ENCODE peak calls at places on chromosomes 13 and 19, in five cellular contexts. A is tibial artery, F is mesothelial cell of epicardium, I is cardiac fibroblast, C is body of pancreas. B is an unnamed sample.

GRCh38 chr19:7187605-7188339 is 106.4 kb downstream of the INSR start:
- DNase-seq in A (no peak), F (no peak), I (no peak), C (no peak), B (no peak)

GRCh38 chr13:99501952-99502310 is 659 bp downstream of the TM9SF2 start:
- DNase-seq in A (no peak), F (no peak), I (peak), C (peak), B (no peak)

GRCh38 chr13:38900188-38900587 is 90.4 kb downstream of the STOML3 start:
- DNase-seq in A (no peak), F (no peak), I (no peak), C (no peak), B (no peak)

GRCh38 chr19:34328982-34329381 is 36.0 kb upstream of the GPI start:
- DNase-seq in A (no peak), F (no peak), I (no peak), C (no peak), B (no peak)

GRCh38 chr13:30629527-30629926 is 11.8 kb downstream of the USPL1 start:
- DNase-seq in A (no peak), F (no peak), I (no peak), C (no peak), B (no peak)

GRCh38 chr19:33373701-33374405 is at the start of gene CEBPG:
- DNase-seq in A (no peak), F (no peak), I (peak), C (peak), B (no peak)

GRCh38 chr19:12841094-12841493 is 2.8 kb downstream of the MAST1 start:
- DNase-seq in A (no peak), F (peak), I (peak), C (peak), B (no peak)

GRCh38 chr13:109509154-109509905 is 277.1 kb downstream of the IRS2 start:
- DNase-seq in A (no peak), F (no peak), I (peak), C (no peak), B (no peak)

GRCh38 chr13:42211704-42212103 is 60.2 kb upstream of the AKAP11 start:
- DNase-seq in A (no peak), F (no peak), I (no peak), C (no peak), B (no peak)

GRCh38 chr19:42095814-42096230 is 19.9 kb downstream of the ZNF574 start:
- DNase-seq in A (no peak), F (no peak), I (no peak), C (no peak), B (no peak)

GRCh38 chr19:16619456-16619855 is 8.5 kb downstream of the MED26 start:
- DNase-seq in A (no peak), F (no peak), I (no peak), C (no peak), B (no peak)

GRCh38 chr13:77310579-77311279 is 16.2 kb downstream of the MYCBP2 start:
- DNase-seq in A (no peak), F (no peak), I (peak), C (no peak), B (no peak)

GRCh38 chr13:109790951-109791605 is 4.7 kb upstream of the IRS2 start:
- DNase-seq in A (no peak), F (no peak), I (peak), C (peak), B (no peak)

GRCh38 chr19:6564393-6564792 is 26.6 kb downstream of the CD70 start:
- DNase-seq in A (no peak), F (no peak), I (peak), C (no peak), B (no peak)

GRCh38 chr13:108176685-108177274 is 38.6 kb downstream of the LIG4 start:
- DNase-seq in A (no peak), F (no peak), I (peak), C (peak), B (peak)

GRCh38 chr13:101474419-101474957 is 22.0 kb downstream of the ITGBL1 start:
- DNase-seq in A (peak), F (no peak), I (peak), C (peak), B (no peak)

GRCh38 chr13:36673838-36674326 is at the start of gene SERTM1:
- DNase-seq in A (no peak), F (peak), I (peak), C (no peak), B (no peak)

GRCh38 chr19:7670150-7670784 is 1.4 kb downstream of the RETN start:
- DNase-seq in A (no peak), F (no peak), I (no peak), C (no peak), B (no peak)

GRCh38 chr13:84303035-84303434 is 420.8 kb upstream of the SLITRK1 start:
- DNase-seq in A (no peak), F (no peak), I (no peak), C (no peak), B (no peak)

GRCh38 chr19:55549500-55550320 is 4.4 kb upstream of the SBK3 start:
- DNase-seq in A (no peak), F (no peak), I (peak), C (no peak), B (no peak)

GRCh38 chr19:2047449-2048103 is 3.5 kb downstream of the MKNK2 start:
- DNase-seq in A (peak), F (no peak), I (peak), C (peak), B (no peak)

GRCh38 chr13:110339975-110340550 is 33.0 kb downstream of the COL4A2 start:
- DNase-seq in A (no peak), F (no peak), I (no peak), C (no peak), B (no peak)

GRCh38 chr19:5889288-5889971 is 14.2 kb downstream of the NDUFA11 start:
- DNase-seq in A (no peak), F (no peak), I (no peak), C (no peak), B (no peak)

GRCh38 chr13:22278336-22278929 is 607.6 kb downstream of the FGF9 start:
- DNase-seq in A (peak), F (no peak), I (peak), C (peak), B (no peak)

GRCh38 chr13:41458187-41458938 is 1.0 kb downstream of the RGCC start:
- DNase-seq in A (no peak), F (no peak), I (no peak), C (peak), B (peak)

GRCh38 chr19:15324791-15325519 is 7.4 kb downstream of the BRD4 start:
- DNase-seq in A (no peak), F (no peak), I (no peak), C (peak), B (no peak)

GRCh38 chr13:51945149-51945548 is 66.1 kb downstream of the ATP7B start:
- DNase-seq in A (no peak), F (no peak), I (no peak), C (no peak), B (no peak)

GRCh38 chr13:109427695-109428094 is 358.7 kb downstream of the IRS2 start:
- DNase-seq in A (no peak), F (no peak), I (no peak), C (no peak), B (no peak)

GRCh38 chr13:54232700-54233099 is 1204.1 kb downstream of the OLFM4 start:
- DNase-seq in A (no peak), F (no peak), I (no peak), C (no peak), B (no peak)

GRCh38 chr19:16599655-16600346 is 27.6 kb upstream of the SLC35E1 start:
- DNase-seq in A (no peak), F (no peak), I (no peak), C (no peak), B (no peak)

GRCh38 chr13:43005460-43006236 is 13.6 kb upstream of the EPSTI1 start:
- DNase-seq in A (no peak), F (no peak), I (peak), C (no peak), B (no peak)

DNA sequence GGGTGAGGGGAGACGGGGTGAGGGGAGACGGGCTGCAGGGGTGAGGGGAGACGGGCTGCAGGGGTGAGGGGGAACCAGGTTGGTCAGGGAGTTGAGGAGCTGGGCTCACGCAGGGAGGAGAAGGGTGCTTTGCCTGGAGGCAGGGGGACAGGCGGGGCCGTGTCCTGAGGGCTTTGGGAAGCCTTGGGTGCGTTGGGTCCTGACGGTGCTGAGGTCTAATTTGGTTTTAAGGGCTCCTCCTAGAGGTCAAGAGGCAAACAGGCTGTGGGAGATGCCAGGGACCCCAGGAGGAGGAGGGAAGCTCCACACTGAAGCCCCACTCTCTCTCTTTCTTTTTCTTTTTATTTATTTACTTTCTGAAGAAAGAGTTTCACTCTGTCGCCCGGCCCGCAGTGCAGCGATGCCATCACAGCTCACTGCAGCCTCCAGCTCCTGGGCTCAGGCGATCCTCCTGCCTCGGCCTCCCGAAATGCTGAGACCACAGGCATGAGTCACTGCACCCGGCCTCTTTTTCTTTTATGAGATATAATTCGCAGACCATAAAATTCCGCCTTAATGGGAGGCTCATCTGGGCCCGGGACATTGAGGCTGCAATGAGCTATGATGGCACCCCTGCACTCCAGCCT is 9.3 kb upstream of the MISP start:
- DNase-seq in A (no peak), F (no peak), I (peak), C (no peak), B (no peak)
- TF ChIP-seq CTCF in A (no peak), F (no peak), I (peak), C (no peak), B (no peak)

GRCh38 chr13:80001510-80001842 is 339.4 kb downstream of the SPRY2 start:
- DNase-seq in A (no peak), F (no peak), I (no peak), C (no peak), B (no peak)
- TF ChIP-seq CTCF in A (no peak), F (no peak), I (no peak), C (no peak), B (no peak)

DNA sequence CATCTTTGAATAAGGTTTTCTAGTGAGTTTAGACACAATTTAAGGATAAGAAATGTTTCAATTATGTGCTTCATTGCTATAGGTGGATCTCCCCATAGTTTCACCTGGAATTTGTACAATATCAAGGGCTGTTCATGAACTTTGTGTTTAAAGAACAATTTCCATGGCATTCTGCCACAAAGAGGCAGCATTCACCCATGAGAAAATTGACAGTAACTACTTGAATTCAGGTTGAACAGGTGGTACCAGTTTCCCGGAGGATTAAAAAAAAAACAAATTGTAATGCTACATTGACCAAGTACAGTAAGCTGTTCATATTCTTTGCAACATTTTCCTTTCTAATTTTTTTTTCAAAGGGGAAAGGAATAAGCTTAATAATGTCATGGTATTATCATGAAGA is 9.1 kb downstream of the SLITRK5 start:
- DNase-seq in A (no peak), F (no peak), I (no peak), C (peak), B (no peak)
- TF ChIP-seq CTCF in A (no peak), F (no peak), I (no peak), C (no peak), B (no peak)

DNA sequence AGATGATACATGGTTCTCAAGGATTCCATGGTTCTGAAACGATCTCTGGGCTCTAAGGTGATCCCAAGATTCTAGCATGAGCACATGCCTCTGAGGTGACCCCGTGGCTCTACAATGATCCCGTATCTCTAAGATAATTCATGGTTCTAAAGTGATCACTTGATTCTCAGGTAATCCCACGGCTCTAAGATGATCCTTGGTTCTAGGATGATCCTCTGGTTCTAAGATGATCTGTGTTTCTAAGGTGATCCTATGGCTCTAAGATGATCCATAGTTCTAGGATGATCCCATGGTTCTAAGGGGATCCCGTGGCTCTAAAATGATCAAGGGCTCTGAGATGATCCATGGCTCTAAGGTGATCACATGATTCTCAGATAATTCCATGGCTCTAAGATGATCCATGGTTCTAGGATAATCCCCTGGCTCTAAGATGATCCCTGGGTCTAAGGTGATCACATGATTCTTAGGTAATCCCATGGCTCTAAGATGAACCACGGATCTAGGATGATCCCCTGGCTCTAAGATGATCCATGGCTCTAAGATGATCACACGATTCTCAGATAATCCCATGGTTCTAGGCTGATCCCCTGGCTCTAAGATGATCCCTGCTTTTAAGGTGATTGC is 21.3 kb downstream of the NUMBL start:
- DNase-seq in A (no peak), F (no peak), I (no peak), C (no peak), B (no peak)
- TF ChIP-seq CTCF in A (no peak), F (no peak), I (no peak), C (no peak), B (no peak)

GRCh38 chr19:3075605-3076431 is 13.5 kb upstream of the TLE5 start:
- DNase-seq in A (no peak), F (no peak), I (no peak), C (peak), B (peak)
- TF ChIP-seq CTCF in A (peak), F (peak), I (peak), C (peak), B (peak)

DNA sequence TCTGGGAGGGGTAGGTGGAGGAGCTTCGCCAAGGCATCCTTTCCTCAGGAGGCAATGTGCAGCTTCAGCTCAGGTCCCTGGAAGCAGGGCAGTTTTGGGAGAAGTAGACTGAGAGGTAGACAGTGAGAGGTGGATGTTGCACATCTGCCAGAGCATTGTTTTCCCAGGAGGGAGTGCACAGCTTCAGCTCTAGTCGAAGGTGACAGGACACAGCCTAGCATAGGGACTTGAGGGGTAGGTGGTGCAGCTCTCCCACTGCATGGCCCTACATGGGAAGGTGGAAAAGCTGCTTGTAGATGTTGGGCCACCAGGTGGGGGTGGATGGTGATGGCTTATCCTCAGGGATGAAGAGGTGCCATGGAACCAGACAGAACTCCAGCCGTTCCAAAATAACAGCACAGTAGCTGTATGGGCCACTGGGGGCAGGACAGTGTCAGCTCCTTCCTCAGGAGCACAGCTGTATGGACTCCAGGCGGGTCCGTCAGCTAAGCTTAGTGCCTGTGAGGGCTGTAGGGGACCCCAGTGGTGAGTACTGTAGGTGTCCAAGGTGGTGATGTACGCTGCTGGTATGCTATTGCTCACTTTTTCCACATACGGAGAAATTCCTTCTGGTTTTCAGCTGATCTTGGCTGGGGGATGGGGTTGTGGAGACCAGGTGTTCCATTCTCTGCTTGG is 17.4 kb upstream of the ZNF543 start:
- DNase-seq in A (no peak), F (no peak), I (no peak), C (no peak), B (no peak)
- TF ChIP-seq CTCF in A (no peak), F (no peak), I (peak), C (no peak), B (no peak)

GRCh38 chr19:3064011-3064330 is 1.7 kb upstream of the TLE5 start:
- DNase-seq in A (no peak), F (no peak), I (no peak), C (no peak), B (no peak)
- TF ChIP-seq CTCF in A (no peak), F (no peak), I (no peak), C (no peak), B (no peak)

B was measured in activated B cell treated with CpG ODN at 0.5 μM for 24 hours.